ENCODE peak calls at places on chromosomes 5 and 9, in seven cellular contexts. I, V, E, S, R, M and W are unnamed samples.

GRCh38 chr5:4027335-4027734 is 431.7 kb downstream of the IRX1 start:
- DNase-seq in I (no peak), V (no peak), E (no peak), S (no peak), R (no peak), M (no peak), W (no peak)

GRCh38 chr5:168920019-168920813 is 341.0 kb upstream of the PANK3 start:
- DNase-seq in I (no peak), V (no peak), E (no peak), S (no peak), R (no peak), M (peak; percentile 55), W (no peak)

GRCh38 chr5:64773533-64773932 is 4.8 kb downstream of the CWC27 start:
- DNase-seq in I (no peak), V (no peak), E (no peak), S (no peak), R (no peak), M (peak; percentile 92), W (no peak)

GRCh38 chr5:138033916-138034315 is 1.0 kb upstream of the FAM13B start:
- DNase-seq in I (no peak), V (no peak), E (no peak), S (no peak), R (no peak), M (no peak), W (no peak)

GRCh38 chr5:150323092-150323491 is 20.4 kb upstream of the ARSI start:
- DNase-seq in I (no peak), V (no peak), E (no peak), S (no peak), R (no peak), M (peak; percentile 29), W (no peak)

GRCh38 chr9:5798581-5798980 is 34.3 kb downstream of the ERMP1 start:
- DNase-seq in I (no peak), V (no peak), E (no peak), S (no peak), R (no peak), M (no peak), W (no peak)

GRCh38 chr5:50302815-50303490 is 138.1 kb downstream of the EMB start:
- DNase-seq in I (no peak), V (no peak), E (no peak), S (no peak), R (no peak), M (no peak), W (no peak)

GRCh38 chr5:151063136-151063544 is 17.7 kb downstream of the TNIP1 start:
- DNase-seq in I (no peak), V (peak; percentile 11), E (no peak), S (no peak), R (no peak), M (peak; percentile 76), W (no peak)

GRCh38 chr5:135221187-135221473 is 177.9 kb downstream of the MACROH2A1 start:
- DNase-seq in I (no peak), V (no peak), E (no peak), S (no peak), R (no peak), M (peak; percentile 15), W (no peak)